ENCODE peak calls at places on chromosomes 7 and 10, in four cellular contexts. One of them, this sample, is unnamed.

GRCh38 chr10:126080879-126081331 is 184.5 kb downstream of the FANK1 start:
- DNase-seq in naive thymus-derived CD8-positive, alpha-beta T cell: no peak
- DNase-seq in cardiac septum: no peak
- DNase-seq in GM12865: no peak
- DNase-seq in this sample: no peak

GRCh38 chr7:134702366-134703240 is 56.0 kb downstream of the BPGM start:
- DNase-seq in GM12865: no peak
- DNase-seq in cardiac septum: no peak
- DNase-seq in naive thymus-derived CD8-positive, alpha-beta T cell: no peak
- DNase-seq in this sample: no peak

GRCh38 chr10:101297901-101298451 is 56.0 kb upstream of the BTRC start:
- DNase-seq in naive thymus-derived CD8-positive, alpha-beta T cell: peak; percentile 69
- DNase-seq in cardiac septum: no peak
- DNase-seq in GM12865: peak; percentile 68
- DNase-seq in this sample: peak; percentile 65

GRCh38 chr7:2725178-2726105 is 37.4 kb downstream of the AMZ1 start:
- DNase-seq in GM12865: no peak
- DNase-seq in cardiac septum: peak; percentile 68
- DNase-seq in naive thymus-derived CD8-positive, alpha-beta T cell: no peak
- DNase-seq in this sample: no peak

GRCh38 chr10:43127447-43127846 is 10.8 kb upstream of the CSGALNACT2 start:
- DNase-seq in GM12865: no peak
- DNase-seq in cardiac septum: no peak
- DNase-seq in naive thymus-derived CD8-positive, alpha-beta T cell: no peak
- DNase-seq in this sample: no peak

GRCh38 chr7:139976055-139976837 is 86.5 kb downstream of the PARP12 start:
- DNase-seq in naive thymus-derived CD8-positive, alpha-beta T cell: no peak
- DNase-seq in GM12865: no peak
- DNase-seq in cardiac septum: no peak
- DNase-seq in this sample: no peak

GRCh38 chr10:36324831-36325230 is 682.7 kb upstream of the FZD8 start:
- DNase-seq in naive thymus-derived CD8-positive, alpha-beta T cell: no peak
- DNase-seq in cardiac septum: no peak
- DNase-seq in GM12865: no peak
- DNase-seq in this sample: no peak

GRCh38 chr7:71637578-71637977 is 505.6 kb downstream of the GALNT17 start:
- DNase-seq in cardiac septum: peak; percentile 39
- DNase-seq in GM12865: no peak
- DNase-seq in naive thymus-derived CD8-positive, alpha-beta T cell: no peak
- DNase-seq in this sample: peak; percentile 46

GRCh38 chr7:158357106-158357897 is 230.3 kb downstream of the PTPRN2 start:
- DNase-seq in GM12865: no peak
- DNase-seq in cardiac septum: peak; percentile 63
- DNase-seq in naive thymus-derived CD8-positive, alpha-beta T cell: no peak
- DNase-seq in this sample: no peak

GRCh38 chr7:23114854-23115253 is 9.3 kb downstream of the KLHL7 start:
- DNase-seq in cardiac septum: no peak
- DNase-seq in GM12865: no peak
- DNase-seq in naive thymus-derived CD8-positive, alpha-beta T cell: no peak
- DNase-seq in this sample: peak; percentile 58

GRCh38 chr10:28327494-28327886 is 24.6 kb upstream of the MPP7 start:
- DNase-seq in naive thymus-derived CD8-positive, alpha-beta T cell: no peak
- DNase-seq in GM12865: no peak
- DNase-seq in cardiac septum: no peak
- DNase-seq in this sample: no peak

GRCh38 chr7:1101580-1102431 is 13.9 kb downstream of the GPER1 start:
- DNase-seq in naive thymus-derived CD8-positive, alpha-beta T cell: no peak
- DNase-seq in cardiac septum: no peak
- DNase-seq in GM12865: no peak
- DNase-seq in this sample: peak; percentile 93

GRCh38 chr7:123580406-123581161 is 21.0 kb upstream of the ASB15 start:
- DNase-seq in cardiac septum: no peak
- DNase-seq in GM12865: peak; percentile 29
- DNase-seq in naive thymus-derived CD8-positive, alpha-beta T cell: no peak
- DNase-seq in this sample: no peak

GRCh38 chr10:123858039-123858740 is 33.4 kb downstream of the CPXM2 start:
- DNase-seq in GM12865: no peak
- DNase-seq in naive thymus-derived CD8-positive, alpha-beta T cell: no peak
- DNase-seq in cardiac septum: no peak
- DNase-seq in this sample: peak; percentile 39